ENCODE peak calls at places on chromosome 18, in eight cellular contexts. F is Caki2; C is NCI-H1436 treated with DMSO at 0.1 percent for 48 hours; D is SJSA1; P is M059J; U is NCI-H1092 treated with DMSO at 0.1 percent for 48 hours; X is heart right ventricle; L is activated T-cell treated with anti-CD3 and anti-CD28 coated beads, Interleukin-2, amount 50 U/mL, for 1 hour. M is an unnamed sample.

GRCh38 chr18:53551868-53552426 is 672.5 kb downstream of the MBD2 start:
- DNase-seq in X (peak), L (no peak), C (no peak), F (no peak), P (no peak), D (no peak), U (peak), M (no peak)

GRCh38 chr18:77651441-77651840 is 401.8 kb downstream of the GALR1 start:
- DNase-seq in C (no peak), U (no peak), D (no peak), L (no peak), F (no peak), P (no peak), X (no peak), M (no peak)

GRCh38 chr18:2368102-2368501 is 203.2 kb downstream of the METTL4 start:
- DNase-seq in P (no peak), X (no peak), F (no peak), U (no peak), C (no peak), D (no peak), L (no peak), M (no peak)

GRCh38 chr18:13374468-13375301 is 156.1 kb downstream of the LDLRAD4 start:
- DNase-seq in L (no peak), F (no peak), D (no peak), X (no peak), C (no peak), P (peak), U (peak), M (no peak)

GRCh38 chr18:10062292-10062940 is 148.6 kb downstream of the VAPA start:
- DNase-seq in C (no peak), F (no peak), U (no peak), X (no peak), P (peak), L (no peak), D (peak), M (no peak)

GRCh38 chr18:79416022-79416676 is 20.4 kb downstream of the NFATC1 start:
- DNase-seq in L (no peak), U (no peak), F (no peak), C (no peak), X (peak), D (no peak), P (no peak), M (no peak)

GRCh38 chr18:67525328-67526110 is 9.0 kb upstream of the DSEL start:
- DNase-seq in X (peak), D (peak), P (peak), F (peak), C (no peak), L (no peak), U (no peak), M (peak)

GRCh38 chr18:70172225-70172624 is 33.3 kb downstream of the RTTN start:
- DNase-seq in U (no peak), F (no peak), C (no peak), L (no peak), X (no peak), D (no peak), P (peak), M (peak)

GRCh38 chr18:23844991-23845680 is 155.9 kb downstream of the LAMA3 start:
- DNase-seq in U (no peak), X (no peak), L (no peak), P (peak), C (no peak), F (no peak), D (peak), M (peak)

GRCh38 chr18:39105095-39105494 is 1539.5 kb upstream of the CELF4 start:
- DNase-seq in P (no peak), U (peak), C (peak), L (no peak), D (no peak), X (no peak), F (no peak), M (no peak)

GRCh38 chr18:9147440-9148238 is 11.1 kb downstream of the ANKRD12 start:
- DNase-seq in X (no peak), C (no peak), F (peak), L (no peak), P (peak), D (peak), U (peak), M (peak)

GRCh38 chr18:58536534-58537271 is 92.2 kb downstream of the ALPK2 start:
- DNase-seq in D (no peak), X (no peak), F (no peak), P (no peak), C (no peak), L (no peak), U (no peak), M (no peak)

GRCh38 chr18:68428026-68428425 is 286.9 kb downstream of the TMX3 start:
- DNase-seq in D (peak), P (peak), C (no peak), U (no peak), F (peak), X (no peak), L (no peak), M (peak)

GRCh38 chr18:49406863-49407262 is 53.6 kb downstream of the DYM start:
- DNase-seq in P (no peak), L (no peak), F (no peak), D (no peak), X (no peak), U (no peak), C (no peak), M (no peak)